ENCODE peak calls at places on chromosomes 12 and 14, in nine cellular contexts. F is heart left ventricle, B is osteoblast, Y is tibial artery, H is body of pancreas, Q is cardiac muscle cell, M is WERI-Rb-1, K is neural progenitor cell, P is retinal pigment epithelial cell. A is an unnamed sample.

GRCh38 chr14:21985081-21985480 is 311.5 kb upstream of the OR4E1 start:
- DNase-seq in F (no peak), B (no peak), Y (no peak), H (no peak), Q (peak; percentile 7), M (no peak), K (no peak), P (no peak), A (no peak)

GRCh38 chr12:64890873-64891468 is 66.5 kb downstream of the TBC1D30 start:
- DNase-seq in F (no peak), B (peak; percentile 62), Y (no peak), H (no peak), Q (peak; percentile 81), M (no peak), K (peak; percentile 79), P (peak; percentile 16), A (peak; percentile 82)

GRCh38 chr14:47442206-47442605 is 233.2 kb downstream of the MDGA2 start:
- DNase-seq in F (no peak), B (no peak), Y (no peak), H (no peak), Q (peak; percentile 46), M (peak; percentile 46), K (peak; percentile 58), P (peak; percentile 81), A (peak; percentile 8)

GRCh38 chr14:59632381-59632780 is 55.8 kb upstream of the CCDC175 start:
- DNase-seq in F (no peak), B (peak; percentile 89), Y (no peak), H (peak; percentile 56), Q (peak; percentile 30), M (peak; percentile 63), K (peak; percentile 74), P (no peak), A (peak; percentile 49)

GRCh38 chr14:21039585-21040369 is 2.4 kb upstream of the RNASE7 start:
- DNase-seq in F (no peak), B (peak; percentile 80), Y (no peak), H (peak; percentile 73), Q (peak; percentile 85), M (peak; percentile 63), K (peak; percentile 65), P (no peak), A (peak; percentile 86)

GRCh38 chr14:65321370-65321875 is 91.1 kb upstream of the FUT8 start:
- DNase-seq in F (no peak), B (no peak), Y (no peak), H (no peak), Q (no peak), M (no peak), K (no peak), P (no peak), A (no peak)

GRCh38 chr12:5376591-5377207 is 55.2 kb upstream of the NTF3 start:
- DNase-seq in F (no peak), B (no peak), Y (no peak), H (peak; percentile 27), Q (no peak), M (no peak), K (no peak), P (no peak), A (no peak)

GRCh38 chr12:3990356-3990975 is 117.3 kb upstream of the PARP11 start:
- DNase-seq in F (no peak), B (no peak), Y (no peak), H (no peak), Q (no peak), M (peak; percentile 53), K (peak; percentile 55), P (no peak), A (no peak)

GRCh38 chr12:48970702-48971334 is 717 bp downstream of the WNT10B start:
- DNase-seq in F (no peak), B (peak; percentile 85), Y (no peak), H (no peak), Q (no peak), M (no peak), K (no peak), P (no peak), A (no peak)
- H3K4me3 ChIP-seq in F (no peak overlapping the region), B (peak overlapping the region; percentile 59), Y (peak overlapping the region; percentile 34), H (no peak overlapping the region), Q (peak overlapping the region; percentile 28), M (peak overlapping the region; percentile 59), K (peak overlapping the region; percentile 40), P (no peak overlapping the region), A (no peak overlapping the region)

GRCh38 chr12:46659032-46659703 is 166.6 kb downstream of the SLC38A4 start:
- DNase-seq in F (no peak), B (no peak), Y (no peak), H (no peak), Q (peak; percentile 40), M (no peak), K (peak; percentile 61), P (peak; percentile 7), A (peak; percentile 22)

GRCh38 chr12:46660276-46660675 is 165.5 kb downstream of the SLC38A4 start:
- DNase-seq in F (no peak), B (no peak), Y (no peak), H (no peak), Q (no peak), M (no peak), K (no peak), P (no peak), A (peak; percentile 52)

GRCh38 chr12:46660719-46661118 is 165.1 kb downstream of the SLC38A4 start:
- DNase-seq in F (no peak), B (no peak), Y (no peak), H (no peak), Q (no peak), M (no peak), K (no peak), P (no peak), A (peak; percentile 83)

GRCh38 chr12:46661161-46661845 is 164.5 kb downstream of the SLC38A4 start:
- DNase-seq in F (no peak), B (peak; percentile 62), Y (peak; percentile 29), H (peak; percentile 25), Q (peak; percentile 78), M (peak; percentile 17), K (peak; percentile 76), P (peak; percentile 48), A (peak; percentile 96)

GRCh38 chr12:46659844-46660243 is 166.0 kb downstream of the SLC38A4 start:
- DNase-seq in F (no peak), B (no peak), Y (no peak), H (no peak), Q (no peak), M (no peak), K (no peak), P (no peak), A (peak; percentile 61)
- H3K4me3 ChIP-seq in F (no peak overlapping the region), B (no peak overlapping the region), Y (no peak overlapping the region), H (no peak overlapping the region), Q (no peak overlapping the region), M (no peak overlapping the region), K (peak overlapping the region; percentile 1), P (no peak overlapping the region), A (no peak overlapping the region)

DNA sequence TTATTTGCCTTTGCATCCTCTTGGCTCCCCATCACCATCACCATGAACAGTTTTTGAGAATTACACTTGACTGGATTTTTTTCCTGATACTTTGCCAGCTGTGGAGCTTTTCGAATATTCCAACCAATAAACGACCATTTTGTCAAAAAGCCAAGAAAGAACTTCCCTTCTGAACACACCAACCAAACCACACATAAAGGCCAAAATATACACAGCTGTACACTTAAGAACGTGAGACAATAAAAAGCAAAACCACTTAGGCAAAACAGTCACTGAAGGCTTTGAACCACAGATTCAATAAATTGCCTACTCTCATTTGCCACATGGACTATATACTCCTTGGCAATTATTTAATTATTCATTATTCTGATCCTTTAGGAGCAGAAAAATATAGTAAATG is 1.1 kb downstream of the C14orf93 start:
- DNase-seq in F (no peak), B (no peak), Y (no peak), H (no peak), Q (no peak), M (no peak), K (no peak), P (no peak), A (no peak)
- H3K4me3 ChIP-seq in F (no peak overlapping the region), B (no peak overlapping the region), Y (no peak overlapping the region), H (no peak overlapping the region), Q (no peak overlapping the region), M (no peak overlapping the region), K (no peak overlapping the region), P (no peak overlapping the region), A (no peak overlapping the region)

GRCh38 chr12:93373847-93374723 is 3.6 kb upstream of the NUDT4 start:
- DNase-seq in F (no peak), B (peak; percentile 17), Y (no peak), H (no peak), Q (no peak), M (no peak), K (peak; percentile 21), P (no peak), A (no peak)

GRCh38 chr12:93377252-93377542 is 528 bp upstream of the NUDT4 start:
- DNase-seq in F (no peak), B (no peak), Y (no peak), H (no peak), Q (no peak), M (no peak), K (no peak), P (no peak), A (no peak)

GRCh38 chr12:93375906-93376305 is 1.8 kb upstream of the NUDT4 start:
- DNase-seq in F (no peak), B (no peak), Y (no peak), H (no peak), Q (no peak), M (no peak), K (no peak), P (no peak), A (no peak)

GRCh38 chr12:93378373-93379310 is 917 bp downstream of the NUDT4 start:
- DNase-seq in F (no peak), B (peak; percentile 90), Y (peak; percentile 51), H (peak; percentile 44), Q (no peak), M (peak; percentile 26), K (peak; percentile 67), P (no peak), A (peak; percentile 72)

DNA sequence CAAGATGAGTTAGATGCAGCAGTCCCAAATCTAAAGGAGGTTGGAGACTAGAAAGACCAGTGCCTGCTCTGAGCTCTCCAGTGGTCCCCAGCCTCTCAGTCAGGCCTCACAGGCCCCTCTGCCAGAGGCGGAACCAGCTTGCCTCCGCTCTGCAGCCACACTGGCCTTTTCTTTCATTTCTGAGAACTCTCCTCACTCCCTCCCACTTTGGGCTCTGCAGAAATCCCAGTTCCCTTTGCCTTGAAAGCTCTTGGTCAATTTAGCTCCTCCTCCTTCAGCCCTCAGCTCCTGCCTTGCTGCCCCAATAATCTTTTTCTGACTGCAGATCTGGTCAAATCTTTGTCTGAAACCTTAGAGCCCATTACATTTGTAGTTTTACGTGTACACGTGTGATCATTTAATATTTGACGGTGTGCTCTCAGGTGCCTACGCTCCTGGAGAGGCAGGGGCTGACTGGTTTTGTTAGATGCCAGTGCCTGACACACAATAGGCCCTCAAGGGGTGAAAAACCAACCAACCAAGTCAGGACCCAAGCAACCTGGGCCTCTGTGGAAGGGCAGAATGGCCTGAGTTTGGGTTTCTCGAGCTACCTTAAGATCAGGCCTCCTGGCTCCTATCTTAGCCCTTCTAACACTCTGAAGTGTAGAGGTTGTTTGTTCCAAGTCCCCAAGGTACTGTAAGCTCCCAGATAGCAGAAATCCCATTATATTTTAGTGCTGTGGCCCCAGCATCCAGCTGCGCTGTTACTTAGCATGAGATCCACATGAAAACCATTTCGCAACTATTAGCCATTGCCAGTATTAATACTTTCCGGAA is 1.1 kb upstream of the NUDT4 start:
- DNase-seq in F (no peak), B (peak; percentile 89), Y (no peak), H (no peak), Q (peak; percentile 82), M (peak; percentile 26), K (peak; percentile 81), P (no peak), A (peak; percentile 48)
- H3K4me3 ChIP-seq in F (peak overlapping the region; percentile 78), B (peak overlapping the region; percentile 81), Y (peak overlapping the region; percentile 84), H (no peak overlapping the region), Q (peak overlapping the region; percentile 86), M (peak overlapping the region; percentile 73), K (peak overlapping the region; percentile 63), P (peak overlapping the region; percentile 56), A (peak overlapping the region; percentile 64)